ENCODE peak calls at places on chromosomes 16 and 17, in six cellular contexts. K is naive thymus-derived CD8-positive, alpha-beta T cell; I is iPS DF 6.9; S is Peyer's patch; A is memory B cell; X is non-pigmented ciliary epithelial cell. B is an unnamed sample.

GRCh38 chr17:34651267-34651955 is 72.0 kb downstream of the TMEM132E start:
- DNase-seq in K (no peak), I (no peak), S (no peak), A (no peak), X (no peak), B (no peak)

GRCh38 chr17:79777166-79777843 is 643 bp upstream of the CBX2 start:
- DNase-seq in K (no peak), I (no peak), S (no peak), A (no peak), X (no peak), B (no peak)

GRCh38 chr17:75059369-75060345 is 12.6 kb downstream of the KCTD2 start:
- DNase-seq in K (no peak), I (no peak), S (no peak), A (no peak), X (no peak), B (no peak)

GRCh38 chr16:24858219-24859041 is 12.7 kb downstream of the SLC5A11 start:
- DNase-seq in K (no peak), I (peak; percentile 39), S (peak; percentile 73), A (peak; percentile 30), X (no peak), B (peak; percentile 38)

GRCh38 chr16:1109648-1110047 is 13.6 kb upstream of the C1QTNF8 start:
- DNase-seq in K (no peak), I (no peak), S (no peak), A (no peak), X (no peak), B (no peak)

GRCh38 chr16:86209202-86209601 is 301.1 kb upstream of the FOXF1 start:
- DNase-seq in K (no peak), I (no peak), S (no peak), A (no peak), X (no peak), B (no peak)

GRCh38 chr17:27793168-27793905 is 7.0 kb downstream of the NOS2 start:
- DNase-seq in K (no peak), I (no peak), S (no peak), A (no peak), X (no peak), B (no peak)

GRCh38 chr17:61371179-61371578 is 28.5 kb upstream of the TBX2 start:
- DNase-seq in K (no peak), I (no peak), S (no peak), A (no peak), X (no peak), B (no peak)

GRCh38 chr17:7560172-7561027 is 1.3 kb upstream of the SENP3 start:
- DNase-seq in K (no peak), I (peak; percentile 81), S (peak; percentile 86), A (peak; percentile 64), X (no peak), B (no peak)

B was measured in T1000.